ENCODE peak calls at places on chromosomes 13 and 19, in four cellular contexts. E, G, Y and J are unnamed samples.

GRCh38 chr13:67367385-67367784 is 137.2 kb upstream of the PCDH9 start:
- DNase-seq in E (no peak), G (no peak), Y (no peak), J (no peak)

GRCh38 chr19:6402834-6403608 is 10.1 kb upstream of the GTF2F1 start:
- DNase-seq in E (peak; percentile 12), G (no peak), Y (no peak), J (no peak)

GRCh38 chr13:104953588-104953987 is 1581.9 kb downstream of the EFNB2 start:
- DNase-seq in E (no peak), G (no peak), Y (no peak), J (no peak)

GRCh38 chr13:41502021-41502420 is 44.7 kb downstream of the RGCC start:
- DNase-seq in E (no peak), G (no peak), Y (no peak), J (peak; percentile 37)

GRCh38 chr19:50639121-50640112 is at the start of gene SYT3:
- DNase-seq in E (no peak), G (peak; percentile 55), Y (no peak), J (peak; percentile 8)

GRCh38 chr19:12783226-12783848 is 7.9 kb upstream of the JUNB start:
- DNase-seq in E (no peak), G (peak; percentile 47), Y (peak; percentile 59), J (no peak)

GRCh38 chr19:45350477-45351058 is 10.0 kb downstream of the KLC3 start:
- DNase-seq in E (no peak), G (no peak), Y (no peak), J (no peak)

GRCh38 chr13:76512676-76513277 is 373.4 kb downstream of the KCTD12 start:
- DNase-seq in E (peak; percentile 51), G (peak; percentile 4), Y (no peak), J (no peak)

GRCh38 chr19:41527079-41527478 is 48.9 kb upstream of the CEACAM21 start:
- DNase-seq in E (no peak), G (no peak), Y (no peak), J (no peak)

GRCh38 chr19:40592170-40592569 is 9.0 kb upstream of the LTBP4 start:
- DNase-seq in E (no peak), G (peak; percentile 92), Y (peak; percentile 43), J (peak; percentile 73)

GRCh38 chr19:55275851-55276719 is 3.8 kb downstream of the HSPBP1 start:
- DNase-seq in E (no peak), G (no peak), Y (no peak), J (peak; percentile 82)

GRCh38 chr13:41565221-41565620 is 107.9 kb downstream of the RGCC start:
- DNase-seq in E (peak; percentile 90), G (no peak), Y (no peak), J (no peak)

GRCh38 chr19:14449321-14449720 is 16.2 kb downstream of the PKN1 start:
- DNase-seq in E (no peak), G (no peak), Y (no peak), J (no peak)

GRCh38 chr19:6233827-6234511 is 45.8 kb downstream of the MLLT1 start:
- DNase-seq in E (no peak), G (no peak), Y (peak; percentile 33), J (no peak)

GRCh38 chr13:109904218-109904617 is 117.8 kb upstream of the IRS2 start:
- DNase-seq in E (no peak), G (peak; percentile 47), Y (no peak), J (no peak)

GRCh38 chr19:4393947-4394590 is 6.3 kb downstream of the SH3GL1 start:
- DNase-seq in E (no peak), G (no peak), Y (no peak), J (no peak)
- H3K4me3 ChIP-seq in E (no peak overlapping the region), G (no peak overlapping the region), Y (no peak overlapping the region), J (no peak overlapping the region)

GRCh38 chr19:35716735-35716984 is 1.1 kb upstream of the KMT2B start:
- DNase-seq in E (no peak), G (no peak), Y (no peak), J (peak; percentile 79)

GRCh38 chr19:35713904-35714440 is 3.8 kb upstream of the KMT2B start:
- DNase-seq in E (no peak), G (no peak), Y (no peak), J (no peak)

GRCh38 chr19:35715981-35716734 is 1.6 kb upstream of the KMT2B start:
- DNase-seq in E (no peak), G (peak; percentile 30), Y (peak; percentile 56), J (peak; percentile 18)

GRCh38 chr19:35714601-35715354 is 3.0 kb upstream of the KMT2B start:
- DNase-seq in E (no peak), G (peak; percentile 39), Y (no peak), J (no peak)

GRCh38 chr19:35715355-35715809 is 2.4 kb upstream of the KMT2B start:
- DNase-seq in E (no peak), G (no peak), Y (no peak), J (no peak)
- H3K4me3 ChIP-seq in E (no peak overlapping the region), G (peak overlapping the region; percentile 87), Y (peak overlapping the region; percentile 81), J (peak overlapping the region; percentile 72)

GRCh38 chr13:23321534-23322241 is 111.8 kb downstream of the SACS start:
- DNase-seq in E (peak; percentile 91), G (peak; percentile 86), Y (no peak), J (peak; percentile 10)
- H3K4me3 ChIP-seq in E (no peak overlapping the region), G (no peak overlapping the region), Y (no peak overlapping the region), J (peak overlapping the region; percentile 27)

GRCh38 chr19:408441-409005 is 424 bp downstream of the C2CD4C start:
- DNase-seq in E (no peak), G (no peak), Y (no peak), J (no peak)
- H3K4me3 ChIP-seq in E (peak overlapping the region; percentile 27), G (peak overlapping the region; percentile 73), Y (no peak overlapping the region), J (no peak overlapping the region)

GRCh38 chr13:99757756-99758464 is 213.7 kb downstream of the ZIC5 start:
- DNase-seq in E (no peak), G (no peak), Y (no peak), J (no peak)
- H3K4me3 ChIP-seq in E (no peak overlapping the region), G (no peak overlapping the region), Y (no peak overlapping the region), J (no peak overlapping the region)

DNA sequence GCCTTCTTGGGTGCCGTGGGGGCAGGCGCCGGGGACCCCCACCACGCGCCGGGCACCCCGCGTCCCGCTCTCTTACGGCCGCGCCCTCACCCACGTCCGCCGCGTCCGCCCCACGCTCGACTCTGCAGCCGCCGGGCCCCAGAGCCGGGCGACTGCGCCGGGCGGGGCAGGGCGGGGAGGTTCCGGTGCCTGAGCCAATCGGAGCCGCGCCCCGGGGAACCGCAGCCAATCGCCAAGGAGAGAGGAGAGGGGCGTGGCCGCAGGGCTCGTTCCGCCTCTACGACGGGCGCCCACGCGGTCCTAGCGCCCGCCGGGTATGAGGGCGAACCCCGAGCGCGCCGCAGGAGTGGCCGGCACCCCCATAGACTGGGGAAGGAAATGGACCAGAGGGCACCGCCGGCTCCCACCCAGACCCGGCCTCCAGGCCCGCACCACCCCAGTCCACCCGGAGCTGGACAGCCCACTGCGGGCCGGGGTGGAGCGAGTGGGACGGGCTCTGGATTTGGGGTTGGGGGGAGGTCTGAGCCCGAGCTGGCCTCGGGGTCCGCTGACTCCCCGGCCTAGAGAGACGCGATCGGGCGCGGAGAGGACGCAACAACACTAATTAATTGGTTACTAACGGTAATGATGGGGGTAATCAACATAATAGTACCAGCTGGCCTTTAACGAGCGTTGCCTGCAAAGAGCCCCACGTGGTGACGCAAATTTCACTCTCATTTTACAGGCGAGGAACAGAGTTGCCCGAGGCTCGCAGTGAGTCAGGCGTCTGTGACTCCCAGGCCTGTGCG is at the start of gene MFSD12:
- DNase-seq in E (peak; percentile 77), G (peak; percentile 92), Y (peak; percentile 90), J (peak; percentile 97)
- H3K4me3 ChIP-seq in E (peak within 1 kb of the TSS; percentile 89), G (peak within 1 kb of the TSS; percentile 87), Y (peak within 1 kb of the TSS; percentile 84), J (peak within 1 kb of the TSS; percentile 83)

GRCh38 chr19:48617146-48617937 is 1.6 kb downstream of the RPL18 start:
- DNase-seq in E (no peak), G (no peak), Y (no peak), J (no peak)

GRCh38 chr19:48618278-48618915 is 581 bp downstream of the RPL18 start:
- DNase-seq in E (no peak), G (no peak), Y (no peak), J (peak; percentile 9)

GRCh38 chr19:48618916-48619691 is at the start of the genes RPL18 and SPHK2:
- DNase-seq in E (peak; percentile 99), G (peak; percentile 100), Y (peak; percentile 94), J (peak; percentile 99)

GRCh38 chr19:48616491-48617056 is 1.7 kb upstream of the FAM83E start:
- DNase-seq in E (no peak), G (no peak), Y (peak; percentile 36), J (no peak)

GRCh38 chr19:48619692-48620565 is 623 bp downstream of the SPHK2 start:
- DNase-seq in E (no peak), G (no peak), Y (no peak), J (no peak)
- H3K4me3 ChIP-seq in E (peak overlapping the region; percentile 90), G (peak overlapping the region; percentile 68), Y (peak overlapping the region; percentile 76), J (peak overlapping the region; percentile 85)